ENCODE peak calls at places on chromosomes 4 and X, in four cellular contexts. G is gastrocnemius medialis, A is dorsolateral prefrontal cortex, U is AG10803. V is an unnamed sample.

GRCh38 chr4:162285753-162286152 is 122.0 kb upstream of the FSTL5 start:
- DNase-seq in A (no peak), U (no peak), G (no peak), V (no peak)

GRCh38 chr4:44629280-44629866 is 22.1 kb downstream of the YIPF7 start:
- DNase-seq in G (no peak), A (no peak), U (peak), V (peak)

GRCh38 chr4:65670331-65671031 is at the start of gene EPHA5:
- DNase-seq in G (peak), A (peak), U (peak), V (peak)

GRCh38 chr4:148112231-148112982 is 329.8 kb downstream of the NR3C2 start:
- DNase-seq in U (peak), A (no peak), G (no peak), V (no peak)

GRCh38 chr4:125350736-125351135 is 36.0 kb downstream of the FAT4 start:
- DNase-seq in U (no peak), G (no peak), A (no peak), V (no peak)

GRCh38 chrX:13069771-13070410 is 25.5 kb upstream of the FAM9C start:
- DNase-seq in G (no peak), A (no peak), U (no peak), V (no peak)

GRCh38 chr4:138911903-138912713 is 103.5 kb upstream of the NOCT start:
- DNase-seq in G (no peak), U (no peak), A (no peak), V (no peak)

GRCh38 chr4:41693629-41694028 is 54.9 kb downstream of the PHOX2B start:
- DNase-seq in U (peak), A (no peak), G (no peak), V (no peak)

GRCh38 chr4:74632634-74633033 is 161.7 kb downstream of the BTC start:
- DNase-seq in U (peak), G (no peak), A (no peak), V (peak)

GRCh38 chrX:10352536-10352935 is 195.8 kb downstream of the CLCN4 start:
- DNase-seq in A (no peak), G (no peak), U (no peak), V (no peak)

GRCh38 chr4:30776451-30776850 is 56.3 kb downstream of the PCDH7 start:
- DNase-seq in G (no peak), A (no peak), U (no peak), V (no peak)

GRCh38 chrX:125651426-125651825 is 331.8 kb downstream of the TEX13C start:
- DNase-seq in G (no peak), U (no peak), A (no peak), V (no peak)

GRCh38 chr4:113457886-113458285 is 303.7 kb downstream of the CAMK2D start:
- DNase-seq in A (no peak), G (no peak), U (no peak), V (no peak)

GRCh38 chr4:132642196-132642817 is 506.8 kb upstream of the PCDH10 start:
- DNase-seq in U (no peak), G (no peak), A (no peak), V (no peak)

GRCh38 chr4:3516836-3517730 is 15.1 kb downstream of the LRPAP1 start:
- DNase-seq in G (no peak), A (no peak), U (no peak), V (no peak)

GRCh38 chr4:142696334-142697122 is 149.6 kb downstream of the INPP4B start:
- DNase-seq in U (no peak), G (no peak), A (no peak), V (no peak)

GRCh38 chr4:56757270-56757746 is 64.2 kb downstream of the SPINK2 start:
- DNase-seq in U (peak), G (no peak), A (no peak), V (peak)

GRCh38 chr4:36133658-36134057 is 110.7 kb downstream of the ARAP2 start:
- DNase-seq in A (no peak), G (no peak), U (no peak), V (no peak)

GRCh38 chrX:47191331-47191730 is 2.3 kb upstream of the UBA1 start:
- DNase-seq in U (no peak), A (no peak), G (no peak), V (peak)

GRCh38 chr4:6116696-6117285 is 83.6 kb downstream of the JAKMIP1 start:
- DNase-seq in A (no peak), U (no peak), G (no peak), V (no peak)

GRCh38 chr4:57102050-57102564 is 8.1 kb downstream of the IGFBP7 start:
- DNase-seq in G (peak), U (peak), A (no peak), V (peak)

GRCh38 chr4:76233534-76233933 is 18.0 kb upstream of the FAM47E start:
- DNase-seq in U (no peak), G (no peak), A (no peak), V (no peak)

GRCh38 chr4:184383497-184384055 is 90.8 kb downstream of the IRF2 start:
- DNase-seq in U (peak), G (no peak), A (no peak), V (peak)
- H3K4me3 ChIP-seq in U (peak), G (peak), A (no peak), V (peak)

GRCh38 chr4:20305976-20306375 is 54.3 kb downstream of the SLIT2 start:
- DNase-seq in G (no peak), U (peak), A (no peak), V (no peak)
- TF ChIP-seq CTCF in G (no peak), U (peak), A (peak), V (peak)

DNA sequence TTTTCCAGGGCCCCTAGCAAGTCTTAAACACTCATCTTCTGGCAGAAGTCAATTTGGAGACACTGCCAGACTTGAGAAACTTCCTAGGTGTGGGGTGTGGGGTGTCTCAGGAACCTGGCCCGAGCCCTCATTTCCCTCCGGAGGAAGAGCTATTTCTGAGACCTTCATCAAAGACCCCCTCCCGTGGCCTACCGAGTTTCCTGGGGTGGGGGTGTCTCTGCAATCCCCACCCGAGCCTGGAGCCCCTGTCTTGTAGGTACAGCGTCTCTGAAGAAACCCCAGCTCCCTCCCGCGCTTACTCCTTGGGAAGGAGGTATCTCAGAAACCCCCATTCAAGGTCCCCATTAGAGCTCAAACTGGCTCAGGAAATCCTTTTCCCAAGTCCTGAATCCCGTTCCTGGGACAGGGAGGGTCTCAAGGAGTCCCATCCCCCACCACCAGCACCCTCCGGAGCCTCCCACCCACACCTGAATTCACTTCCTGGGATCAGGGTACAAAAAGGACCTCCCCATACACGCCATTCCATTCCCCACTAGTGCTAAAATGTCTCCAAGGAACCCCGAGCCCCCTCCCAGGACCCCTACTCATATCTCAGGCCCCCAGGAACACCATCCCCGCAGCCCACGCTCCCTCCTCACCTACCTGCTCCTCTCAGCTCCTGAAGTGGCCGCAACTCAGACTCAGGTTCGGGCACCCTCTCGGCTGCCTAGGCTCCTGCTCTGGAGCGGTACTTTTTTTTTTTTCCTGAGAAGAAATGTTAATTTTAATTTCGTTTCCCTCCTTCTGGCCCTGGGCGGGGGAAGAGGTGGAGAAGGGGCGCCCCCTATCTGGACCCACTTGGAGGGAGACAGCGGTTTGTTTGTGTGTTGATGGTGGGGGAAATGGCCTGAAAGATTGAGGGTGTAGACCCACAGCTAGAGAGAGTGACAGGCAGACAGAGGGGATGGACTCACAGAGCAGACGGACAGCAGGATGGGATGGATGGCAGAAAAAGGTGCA is 1.1 kb downstream of the SLC38A5 start:
- DNase-seq in G (no peak), U (no peak), A (no peak), V (peak)
- H3K4me3 ChIP-seq in G (peak), U (peak), A (peak), V (peak)

GRCh38 chr4:7557447-7557846 is 122.7 kb upstream of the PSAPL1 start:
- DNase-seq in U (peak), G (no peak), A (no peak), V (peak)
- TF ChIP-seq CTCF in U (no peak), G (no peak), A (no peak), V (no peak)

DNA sequence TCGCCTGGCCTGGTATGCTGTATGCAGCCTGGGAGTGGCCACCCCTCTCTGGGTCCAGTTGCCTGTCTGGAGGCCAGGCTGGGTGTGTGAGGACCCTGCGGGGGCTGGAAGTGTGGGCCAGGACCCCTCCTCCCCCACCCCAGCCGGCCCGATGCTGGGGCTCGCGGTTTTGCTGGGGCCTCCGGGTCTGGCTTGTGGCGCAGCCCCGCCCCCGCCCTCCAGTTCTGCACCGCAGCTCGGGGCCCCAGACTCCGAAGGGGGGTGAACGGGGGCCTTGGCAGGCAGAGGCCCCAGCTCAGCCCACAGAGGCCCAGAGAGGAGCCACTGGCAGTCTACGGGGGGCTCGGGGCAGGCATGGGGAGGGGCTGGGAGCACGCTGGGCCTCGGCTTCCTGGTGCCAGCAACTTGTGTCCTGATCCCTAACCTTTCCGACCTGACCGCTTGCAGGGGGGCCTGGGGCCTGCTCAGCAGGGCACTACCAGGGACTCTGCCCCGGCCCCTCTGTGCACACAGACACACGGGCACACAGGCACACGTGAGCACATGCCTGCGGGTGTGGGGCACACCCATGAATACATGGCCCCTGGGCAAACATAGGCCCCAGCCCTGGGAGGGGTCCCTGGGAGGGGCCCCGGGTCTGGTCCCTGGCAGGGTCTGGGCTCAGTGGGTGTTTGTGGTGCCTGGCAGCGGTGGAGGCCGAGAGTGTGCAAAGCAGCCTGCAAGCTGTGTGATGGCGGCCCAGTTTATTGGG is 21.4 kb upstream of the FGFR3 start:
- DNase-seq in G (no peak), A (no peak), U (no peak), V (no peak)
- H3K4me3 ChIP-seq in G (no peak), A (no peak), U (no peak), V (no peak)

GRCh38 chr4:55633903-55634302 is 2.2 kb downstream of the NMU start:
- DNase-seq in A (no peak), G (no peak), U (no peak), V (no peak)
- TF ChIP-seq CTCF in A (no peak), G (no peak), U (no peak), V (no peak)

V was measured in osteoblast.